ENCODE peak calls at places on chromosomes 3 and 15, in ten cellular contexts. One of them, this sample, is unnamed.

GRCh38 chr15:99102332-99103235 is 2.3 kb upstream of the SYNM start:
- DNase-seq in Kasumi-1: no peak
- DNase-seq in colonic mucosa: no peak
- DNase-seq in ecto neural progenitor cell: peak
- DNase-seq in NCI-H2081: no peak
- DNase-seq in cardiac fibroblast: no peak
- DNase-seq in head of caudate nucleus: no peak
- DNase-seq in prostate gland: no peak
- DNase-seq in HuH-7: no peak
- DNase-seq in ELR: no peak
- DNase-seq in this sample: no peak

GRCh38 chr15:42157981-42158765 is 1.7 kb upstream of the PLA2G4F start:
- DNase-seq in colonic mucosa: no peak
- DNase-seq in cardiac fibroblast: peak
- DNase-seq in ELR: peak
- DNase-seq in head of caudate nucleus: no peak
- DNase-seq in HuH-7: no peak
- DNase-seq in ecto neural progenitor cell: no peak
- DNase-seq in NCI-H2081: no peak
- DNase-seq in Kasumi-1: no peak
- DNase-seq in prostate gland: no peak
- DNase-seq in this sample: no peak

GRCh38 chr3:131738095-131738494 is 235.3 kb upstream of the MRPL3 start:
- DNase-seq in colonic mucosa: no peak
- DNase-seq in prostate gland: no peak
- DNase-seq in NCI-H2081: no peak
- DNase-seq in ELR: no peak
- DNase-seq in head of caudate nucleus: no peak
- DNase-seq in cardiac fibroblast: no peak
- DNase-seq in ecto neural progenitor cell: no peak
- DNase-seq in HuH-7: no peak
- DNase-seq in Kasumi-1: no peak
- DNase-seq in this sample: no peak

GRCh38 chr3:43155464-43156121 is 49.7 kb upstream of the POMGNT2 start:
- DNase-seq in NCI-H2081: no peak
- DNase-seq in colonic mucosa: peak
- DNase-seq in HuH-7: peak
- DNase-seq in prostate gland: peak
- DNase-seq in Kasumi-1: no peak
- DNase-seq in ecto neural progenitor cell: peak
- DNase-seq in head of caudate nucleus: peak
- DNase-seq in ELR: peak
- DNase-seq in cardiac fibroblast: peak
- DNase-seq in this sample: peak

GRCh38 chr3:100954990-100955389 is 38.2 kb downstream of the ABI3BP start:
- DNase-seq in head of caudate nucleus: no peak
- DNase-seq in ecto neural progenitor cell: no peak
- DNase-seq in cardiac fibroblast: peak
- DNase-seq in NCI-H2081: no peak
- DNase-seq in ELR: peak
- DNase-seq in HuH-7: no peak
- DNase-seq in prostate gland: no peak
- DNase-seq in colonic mucosa: peak
- DNase-seq in Kasumi-1: no peak
- DNase-seq in this sample: peak

GRCh38 chr3:123694377-123695147 is 109.7 kb upstream of the HACD2 start:
- DNase-seq in head of caudate nucleus: no peak
- DNase-seq in HuH-7: no peak
- DNase-seq in colonic mucosa: no peak
- DNase-seq in Kasumi-1: no peak
- DNase-seq in prostate gland: no peak
- DNase-seq in cardiac fibroblast: peak
- DNase-seq in ecto neural progenitor cell: no peak
- DNase-seq in NCI-H2081: no peak
- DNase-seq in ELR: no peak
- DNase-seq in this sample: no peak

GRCh38 chr3:66485291-66485968 is 15.4 kb downstream of the LRIG1 start:
- DNase-seq in Kasumi-1: no peak
- DNase-seq in colonic mucosa: no peak
- DNase-seq in cardiac fibroblast: peak
- DNase-seq in HuH-7: no peak
- DNase-seq in head of caudate nucleus: no peak
- DNase-seq in ELR: peak
- DNase-seq in NCI-H2081: no peak
- DNase-seq in prostate gland: no peak
- DNase-seq in ecto neural progenitor cell: no peak
- DNase-seq in this sample: no peak

GRCh38 chr3:118984699-118985098 is 49.9 kb downstream of the IGSF11 start:
- DNase-seq in prostate gland: no peak
- DNase-seq in ecto neural progenitor cell: no peak
- DNase-seq in colonic mucosa: no peak
- DNase-seq in ELR: no peak
- DNase-seq in Kasumi-1: no peak
- DNase-seq in HuH-7: no peak
- DNase-seq in head of caudate nucleus: no peak
- DNase-seq in NCI-H2081: no peak
- DNase-seq in cardiac fibroblast: no peak
- DNase-seq in this sample: no peak